ENCODE peak calls at places on chromosomes 2 and 18, in four cellular contexts. P, S, T and N are unnamed samples.

GRCh38 chr2:227796044-227796780 is 17.4 kb upstream of the CCL20 start:
- DNase-seq in P (peak; percentile 76), S (no peak), T (no peak), N (no peak)

GRCh38 chr2:237429761-237430160 is 15.8 kb upstream of the COL6A3 start:
- DNase-seq in P (no peak), S (no peak), T (no peak), N (no peak)

GRCh38 chr2:218284106-218284811 is 8.0 kb downstream of the TMBIM1 start:
- DNase-seq in P (peak; percentile 79), S (peak; percentile 55), T (no peak), N (peak; percentile 17)

GRCh38 chr2:8312861-8313768 is 368.7 kb upstream of the ID2 start:
- DNase-seq in P (peak; percentile 68), S (peak; percentile 59), T (no peak), N (no peak)

GRCh38 chr18:26865557-26865956 is at the start of gene AQP4:
- DNase-seq in P (no peak), S (no peak), T (no peak), N (no peak)

GRCh38 chr2:62760555-62760954 is 55.0 kb downstream of the EHBP1 start:
- DNase-seq in P (no peak), S (no peak), T (no peak), N (no peak)

GRCh38 chr2:140658766-140659165 is 1472.0 kb downstream of the LRP1B start:
- DNase-seq in P (no peak), S (no peak), T (no peak), N (no peak)

GRCh38 chr2:164567335-164567989 is 53.8 kb downstream of the GRB14 start:
- DNase-seq in P (peak; percentile 39), S (no peak), T (no peak), N (no peak)

GRCh38 chr2:240295256-240296103 is 140.0 kb upstream of the GPC1 start:
- DNase-seq in P (no peak), S (no peak), T (no peak), N (no peak)

GRCh38 chr18:61637905-61638304 is 254.9 kb downstream of the RNF152 start:
- DNase-seq in P (no peak), S (no peak), T (no peak), N (no peak)

GRCh38 chr2:10208736-10209135 is 86.2 kb downstream of the RRM2 start:
- DNase-seq in P (no peak), S (no peak), T (no peak), N (no peak)

GRCh38 chr2:231425811-231426703 is 30.5 kb downstream of the B3GNT7 start:
- DNase-seq in P (no peak), S (no peak), T (no peak), N (no peak)